ENCODE peak calls at places on chromosomes 5 and 9, in five cellular contexts. Z is anterior cingulate cortex, M is WERI-Rb-1, I is T-helper 9 cell, Y is NCI-H1417. J is an unnamed sample.

GRCh38 chr5:1118231-1118698 is 6.4 kb upstream of the SLC12A7 start:
- DNase-seq in Z (peak; percentile 62), M (no peak), I (no peak), Y (peak; percentile 28), J (no peak)

GRCh38 chr9:26129216-26129615 is 451.0 kb upstream of the TUSC1 start:
- DNase-seq in Z (no peak), M (no peak), I (no peak), Y (no peak), J (no peak)

GRCh38 chr5:177302354-177303110 is 987 bp downstream of the RAB24 start:
- DNase-seq in Z (no peak), M (no peak), I (no peak), Y (no peak), J (no peak)

GRCh38 chr9:122186301-122186700 is 26.6 kb downstream of the MORN5 start:
- DNase-seq in Z (no peak), M (no peak), I (no peak), Y (no peak), J (no peak)

GRCh38 chr9:112166176-112167140 is 8.6 kb downstream of the SUSD1 start:
- DNase-seq in Z (no peak), M (peak; percentile 30), I (no peak), Y (peak; percentile 22), J (no peak)

GRCh38 chr9:108125541-108125940 is 636.0 kb upstream of the KLF4 start:
- DNase-seq in Z (no peak), M (peak; percentile 20), I (no peak), Y (no peak), J (no peak)

GRCh38 chr9:115601456-115601855 is 483.5 kb upstream of the TNC start:
- DNase-seq in Z (no peak), M (no peak), I (no peak), Y (no peak), J (no peak)

GRCh38 chr5:118314936-118315335 is 673.4 kb downstream of the DTWD2 start:
- DNase-seq in Z (no peak), M (no peak), I (no peak), Y (no peak), J (no peak)

GRCh38 chr5:107867266-107867665 is 196.5 kb upstream of the EFNA5 start:
- DNase-seq in Z (no peak), M (no peak), I (no peak), Y (no peak), J (no peak)

GRCh38 chr9:81559741-81560140 is 129.6 kb downstream of the TLE1 start:
- DNase-seq in Z (no peak), M (no peak), I (no peak), Y (no peak), J (no peak)

GRCh38 chr9:126860757-126861466 is 473 bp downstream of the ZBTB34 start:
- DNase-seq in Z (no peak), M (peak; percentile 49), I (peak; percentile 14), Y (peak; percentile 73), J (peak; percentile 14)

GRCh38 chr5:98775962-98776687 is 2.7 kb downstream of the RGMB start:
- DNase-seq in Z (no peak), M (no peak), I (no peak), Y (no peak), J (no peak)

GRCh38 chr9:9557804-9558334 is 1054.9 kb downstream of the PTPRD start:
- DNase-seq in Z (no peak), M (peak; percentile 33), I (no peak), Y (no peak), J (no peak)

GRCh38 chr5:181198905-181199519 is 6.0 kb downstream of the TRIM7 start:
- DNase-seq in Z (no peak), M (no peak), I (no peak), Y (no peak), J (no peak)

GRCh38 chr5:135222771-135223170 is 176.3 kb downstream of the MACROH2A1 start:
- DNase-seq in Z (no peak), M (peak; percentile 3), I (no peak), Y (no peak), J (no peak)

GRCh38 chr5:177362871-177363507 is 5.3 kb downstream of the RGS14 start:
- DNase-seq in Z (no peak), M (no peak), I (peak; percentile 70), Y (peak; percentile 73), J (peak; percentile 64)

GRCh38 chr9:35954942-35955546 is 2.9 kb downstream of the OR2S2 start:
- DNase-seq in Z (peak; percentile 59), M (peak; percentile 56), I (peak; percentile 9), Y (peak; percentile 74), J (peak; percentile 16)

GRCh38 chr5:149257875-149258705 is 13.6 kb upstream of the AFAP1L1 start:
- DNase-seq in Z (no peak), M (no peak), I (no peak), Y (no peak), J (no peak)

GRCh38 chr5:95876782-95877181 is 54.3 kb upstream of the GLRX start:
- DNase-seq in Z (no peak), M (no peak), I (no peak), Y (no peak), J (no peak)

GRCh38 chr9:14349818-14350333 is 35.9 kb upstream of the NFIB start:
- DNase-seq in Z (no peak), M (no peak), I (no peak), Y (no peak), J (no peak)

GRCh38 chr5:80865547-80865946 is 94.6 kb upstream of the RASGRF2 start:
- DNase-seq in Z (no peak), M (no peak), I (no peak), Y (no peak), J (no peak)

GRCh38 chr5:72517961-72518690 is 10.9 kb upstream of the ZNF366 start:
- DNase-seq in Z (no peak), M (no peak), I (no peak), Y (no peak), J (no peak)

GRCh38 chr9:82720515-82720914 is 342.4 kb downstream of the RASEF start:
- DNase-seq in Z (no peak), M (no peak), I (no peak), Y (no peak), J (no peak)

GRCh38 chr9:92954078-92954861 is 6.9 kb downstream of the FGD3 start:
- DNase-seq in Z (no peak), M (no peak), I (peak; percentile 76), Y (peak; percentile 72), J (peak; percentile 95)

GRCh38 chr9:68560131-68560844 is 19.6 kb upstream of the TMEM252 start:
- DNase-seq in Z (peak; percentile 12), M (peak; percentile 43), I (peak; percentile 24), Y (peak; percentile 30), J (peak; percentile 9)

GRCh38 chr9:89536145-89536574 is 38.2 kb upstream of the SEMA4D start:
- DNase-seq in Z (no peak), M (no peak), I (no peak), Y (no peak), J (peak; percentile 79)

GRCh38 chr5:83035373-83036170 is 41.6 kb downstream of the TMEM167A start:
- DNase-seq in Z (peak; percentile 86), M (no peak), I (no peak), Y (peak; percentile 72), J (no peak)

GRCh38 chr5:9544502-9545300 is 1.2 kb downstream of the SEMA5A start:
- DNase-seq in Z (peak; percentile 91), M (peak; percentile 94), I (peak; percentile 9), Y (peak; percentile 13), J (no peak)

J was measured in T-helper 2 cell.